ENCODE peak calls at places on chromosomes 16 and 17, in four cellular contexts. One of them, this sample, is unnamed.

GRCh38 chr17:65332375-65332774 is 195.2 kb downstream of the RGS9 start:
- DNase-seq in body of pancreas: no peak
- DNase-seq in cardiac fibroblast: peak; percentile 15
- DNase-seq in breast epithelium: no peak
- DNase-seq in this sample: no peak

GRCh38 chr17:73393962-73394361 is 82.2 kb upstream of the CDC42EP4 start:
- DNase-seq in breast epithelium: no peak
- DNase-seq in body of pancreas: no peak
- DNase-seq in cardiac fibroblast: no peak
- DNase-seq in this sample: no peak

GRCh38 chr16:73214825-73215481 is 167.0 kb upstream of the ZFHX3 start:
- DNase-seq in body of pancreas: no peak
- DNase-seq in cardiac fibroblast: peak; percentile 56
- DNase-seq in breast epithelium: no peak
- DNase-seq in this sample: no peak

GRCh38 chr16:14179116-14179515 is 108.0 kb downstream of the MRTFB start:
- DNase-seq in body of pancreas: no peak
- DNase-seq in cardiac fibroblast: no peak
- DNase-seq in breast epithelium: no peak
- DNase-seq in this sample: no peak

GRCh38 chr17:7029659-7030058 is 6.2 kb upstream of the SLC16A13 start:
- DNase-seq in breast epithelium: no peak
- DNase-seq in body of pancreas: no peak
- DNase-seq in cardiac fibroblast: no peak
- DNase-seq in this sample: no peak

GRCh38 chr17:4833941-4834501 is 881 bp downstream of the MINK1 start:
- DNase-seq in body of pancreas: peak; percentile 17
- DNase-seq in breast epithelium: no peak
- DNase-seq in cardiac fibroblast: peak; percentile 60
- DNase-seq in this sample: no peak

GRCh38 chr17:47872651-47873161 is 21.7 kb upstream of the SP6 start:
- DNase-seq in breast epithelium: peak; percentile 48
- DNase-seq in cardiac fibroblast: no peak
- DNase-seq in body of pancreas: no peak
- DNase-seq in this sample: no peak

GRCh38 chr16:72934661-72935403 is 113.1 kb downstream of the ZFHX3 start:
- DNase-seq in cardiac fibroblast: peak; percentile 72
- DNase-seq in body of pancreas: no peak
- DNase-seq in breast epithelium: no peak
- DNase-seq in this sample: no peak

GRCh38 chr17:74923538-74924249 is 379 bp upstream of the OTOP2 start:
- DNase-seq in breast epithelium: peak; percentile 25
- DNase-seq in body of pancreas: peak; percentile 75
- DNase-seq in cardiac fibroblast: peak; percentile 52
- DNase-seq in this sample: peak; percentile 85

GRCh38 chr17:74807376-74807775 is 31.2 kb upstream of the NAT9 start:
- DNase-seq in breast epithelium: no peak
- DNase-seq in body of pancreas: no peak
- DNase-seq in cardiac fibroblast: no peak
- DNase-seq in this sample: no peak

GRCh38 chr16:86823125-86823524 is 244.8 kb downstream of the FOXL1 start:
- DNase-seq in cardiac fibroblast: no peak
- DNase-seq in breast epithelium: no peak
- DNase-seq in body of pancreas: no peak
- DNase-seq in this sample: no peak

GRCh38 chr16:66603537-66604375 is 748 bp upstream of the CMTM3 start:
- DNase-seq in breast epithelium: peak; percentile 50
- DNase-seq in body of pancreas: no peak
- DNase-seq in cardiac fibroblast: peak; percentile 70
- DNase-seq in this sample: peak; percentile 88

GRCh38 chr16:12293017-12293618 is 316.6 kb downstream of the SNX29 start:
- DNase-seq in body of pancreas: no peak
- DNase-seq in breast epithelium: no peak
- DNase-seq in cardiac fibroblast: no peak
- DNase-seq in this sample: no peak

GRCh38 chr16:66028505-66029216 is 337.8 kb upstream of the CDH5 start:
- DNase-seq in cardiac fibroblast: peak; percentile 77
- DNase-seq in breast epithelium: no peak
- DNase-seq in body of pancreas: no peak
- DNase-seq in this sample: no peak

GRCh38 chr16:83779881-83780280 is 27.9 kb upstream of the HSBP1 start:
- DNase-seq in body of pancreas: no peak
- DNase-seq in cardiac fibroblast: peak; percentile 42
- DNase-seq in breast epithelium: no peak
- DNase-seq in this sample: no peak

GRCh38 chr16:12801511-12802042 is 2.1 kb downstream of the CPPED1 start:
- DNase-seq in body of pancreas: no peak
- DNase-seq in breast epithelium: peak; percentile 29
- DNase-seq in cardiac fibroblast: peak; percentile 93
- DNase-seq in this sample: no peak

GRCh38 chr16:69772560-69773254 is 10.6 kb downstream of the WWP2 start:
- DNase-seq in breast epithelium: no peak
- DNase-seq in body of pancreas: no peak
- DNase-seq in cardiac fibroblast: peak; percentile 39
- DNase-seq in this sample: no peak

GRCh38 chr17:54900457-54901229 is at the start of gene TOM1L1:
- DNase-seq in body of pancreas: peak; percentile 87
- DNase-seq in cardiac fibroblast: peak; percentile 63
- DNase-seq in breast epithelium: peak; percentile 67
- DNase-seq in this sample: peak; percentile 83

GRCh38 chr17:40612510-40613244 is 34.9 kb downstream of the SMARCE1 start:
- DNase-seq in cardiac fibroblast: no peak
- DNase-seq in breast epithelium: peak; percentile 45
- DNase-seq in body of pancreas: no peak
- DNase-seq in this sample: no peak

GRCh38 chr16:29862383-29862883 is 593 bp downstream of the CDIPT start:
- DNase-seq in body of pancreas: no peak
- DNase-seq in breast epithelium: no peak
- DNase-seq in cardiac fibroblast: no peak
- DNase-seq in this sample: no peak

GRCh38 chr17:79850571-79851460 is 11.6 kb upstream of the CBX4 start:
- DNase-seq in breast epithelium: no peak
- DNase-seq in body of pancreas: no peak
- DNase-seq in cardiac fibroblast: no peak
- DNase-seq in this sample: no peak

GRCh38 chr17:3843935-3844516 is 2.0 kb downstream of the NCBP3 start:
- DNase-seq in breast epithelium: no peak
- DNase-seq in body of pancreas: peak; percentile 62
- DNase-seq in cardiac fibroblast: peak; percentile 55
- DNase-seq in this sample: no peak

GRCh38 chr16:2520097-2520783 is at the start of gene AMDHD2:
- DNase-seq in cardiac fibroblast: peak; percentile 94
- DNase-seq in breast epithelium: peak; percentile 89
- DNase-seq in body of pancreas: peak; percentile 87
- DNase-seq in this sample: peak; percentile 93

GRCh38 chr17:61251939-61252865 is 147.4 kb upstream of the TBX2 start:
- DNase-seq in body of pancreas: peak; percentile 70
- DNase-seq in cardiac fibroblast: peak; percentile 100
- DNase-seq in breast epithelium: peak; percentile 67
- DNase-seq in this sample: no peak

GRCh38 chr17:78736526-78737079 is 45.5 kb downstream of the CYTH1 start:
- DNase-seq in breast epithelium: peak; percentile 90
- DNase-seq in body of pancreas: peak; percentile 90
- DNase-seq in cardiac fibroblast: no peak
- DNase-seq in this sample: no peak

GRCh38 chr17:79626156-79626890 is 15.5 kb upstream of the RBFOX3 start:
- DNase-seq in body of pancreas: peak; percentile 1
- DNase-seq in breast epithelium: no peak
- DNase-seq in cardiac fibroblast: no peak
- DNase-seq in this sample: peak; percentile 62

GRCh38 chr17:38404174-38404943 is 23.9 kb upstream of the ARHGAP23 start:
- DNase-seq in body of pancreas: no peak
- DNase-seq in cardiac fibroblast: no peak
- DNase-seq in breast epithelium: no peak
- DNase-seq in this sample: no peak

GRCh38 chr17:38401459-38401858 is 26.8 kb upstream of the ARHGAP23 start:
- DNase-seq in body of pancreas: no peak
- DNase-seq in breast epithelium: no peak
- DNase-seq in cardiac fibroblast: no peak
- DNase-seq in this sample: no peak

GRCh38 chr17:38403491-38403890 is 24.8 kb upstream of the ARHGAP23 start:
- DNase-seq in cardiac fibroblast: peak; percentile 65
- DNase-seq in body of pancreas: no peak
- DNase-seq in breast epithelium: no peak
- DNase-seq in this sample: no peak

GRCh38 chr17:38400286-38400685 is 28.0 kb upstream of the ARHGAP23 start:
- DNase-seq in body of pancreas: no peak
- DNase-seq in breast epithelium: no peak
- DNase-seq in cardiac fibroblast: no peak
- DNase-seq in this sample: no peak

GRCh38 chr17:38402897-38403296 is 25.4 kb upstream of the ARHGAP23 start:
- DNase-seq in body of pancreas: no peak
- DNase-seq in cardiac fibroblast: no peak
- DNase-seq in breast epithelium: no peak
- DNase-seq in this sample: no peak
- TF ChIP-seq CTCF in body of pancreas: no peak
- TF ChIP-seq CTCF in cardiac fibroblast: no peak
- TF ChIP-seq CTCF in breast epithelium: no peak
- TF ChIP-seq CTCF in this sample: no peak

GRCh38 chr16:80258407-80258806 is 282.4 kb upstream of the DYNLRB2 start:
- DNase-seq in cardiac fibroblast: no peak
- DNase-seq in breast epithelium: no peak
- DNase-seq in body of pancreas: no peak
- DNase-seq in this sample: no peak

GRCh38 chr16:80263181-80263823 is 277.5 kb upstream of the DYNLRB2 start:
- DNase-seq in body of pancreas: no peak
- DNase-seq in breast epithelium: no peak
- DNase-seq in cardiac fibroblast: no peak
- DNase-seq in this sample: no peak

GRCh38 chr16:80254970-80255369 is 285.8 kb upstream of the DYNLRB2 start:
- DNase-seq in body of pancreas: no peak
- DNase-seq in breast epithelium: no peak
- DNase-seq in cardiac fibroblast: no peak
- DNase-seq in this sample: no peak

GRCh38 chr16:80260906-80261311 is 279.9 kb upstream of the DYNLRB2 start:
- DNase-seq in body of pancreas: no peak
- DNase-seq in cardiac fibroblast: no peak
- DNase-seq in breast epithelium: no peak
- DNase-seq in this sample: no peak

GRCh38 chr16:80259289-80259805 is 281.4 kb upstream of the DYNLRB2 start:
- DNase-seq in body of pancreas: no peak
- DNase-seq in cardiac fibroblast: no peak
- DNase-seq in breast epithelium: no peak
- DNase-seq in this sample: no peak
- TF ChIP-seq CTCF in body of pancreas: no peak
- TF ChIP-seq CTCF in cardiac fibroblast: no peak
- TF ChIP-seq CTCF in breast epithelium: no peak
- TF ChIP-seq CTCF in this sample: no peak

GRCh38 chr16:71425746-71426068 is 16.1 kb downstream of the TLE7 start:
- DNase-seq in body of pancreas: no peak
- DNase-seq in breast epithelium: no peak
- DNase-seq in cardiac fibroblast: no peak
- DNase-seq in this sample: no peak
- TF ChIP-seq CTCF in body of pancreas: no peak
- TF ChIP-seq CTCF in breast epithelium: no peak
- TF ChIP-seq CTCF in cardiac fibroblast: no peak
- TF ChIP-seq CTCF in this sample: no peak

DNA sequence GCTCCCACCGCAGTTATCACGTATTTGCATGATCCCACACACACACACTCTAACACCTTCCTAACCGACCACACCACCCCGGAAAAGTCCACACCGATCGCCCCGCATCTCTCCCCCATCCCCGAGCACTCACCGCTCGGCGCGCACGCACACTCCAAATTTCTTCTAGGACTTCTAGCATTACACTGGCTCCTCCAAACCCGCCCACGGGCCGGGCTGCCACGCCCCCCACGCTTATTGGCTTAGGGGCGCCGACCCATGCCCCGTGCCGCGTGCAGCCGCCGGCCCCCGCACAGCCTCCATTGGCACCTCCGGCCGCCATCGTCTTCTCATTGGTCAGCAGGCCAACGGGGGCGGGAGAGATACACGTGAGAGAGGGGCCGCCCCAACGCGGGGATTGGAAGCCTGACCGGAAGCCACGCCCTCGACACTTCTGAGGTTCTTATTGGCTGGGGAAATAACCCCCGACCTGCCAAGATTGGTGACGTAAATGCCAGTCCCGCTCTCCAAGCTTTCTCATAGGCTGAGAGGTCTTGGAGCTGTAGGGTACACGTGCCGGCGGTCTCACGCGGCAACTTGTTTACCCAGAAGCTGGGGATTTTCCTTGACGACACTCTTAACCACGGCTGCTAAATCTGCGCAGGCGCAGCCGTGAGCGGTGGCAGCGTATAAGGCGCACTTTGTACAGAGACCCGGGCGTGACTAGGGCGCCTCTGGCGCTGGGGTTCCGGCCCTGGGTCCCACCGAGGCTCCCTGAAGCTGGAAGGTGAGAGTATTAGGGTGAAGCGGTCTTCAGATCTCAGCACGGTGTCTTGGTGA is 4.2 kb upstream of the PER1 start:
- DNase-seq in breast epithelium: peak; percentile 100
- DNase-seq in cardiac fibroblast: peak; percentile 100
- DNase-seq in body of pancreas: peak; percentile 100
- DNase-seq in this sample: peak; percentile 99
- TF ChIP-seq CTCF in breast epithelium: no peak
- TF ChIP-seq CTCF in cardiac fibroblast: no peak
- TF ChIP-seq CTCF in body of pancreas: no peak
- TF ChIP-seq CTCF in this sample: no peak

GRCh38 chr16:62545039-62545438 is 508.8 kb upstream of the CDH8 start:
- DNase-seq in breast epithelium: no peak
- DNase-seq in body of pancreas: no peak
- DNase-seq in cardiac fibroblast: no peak
- DNase-seq in this sample: no peak
- TF ChIP-seq CTCF in breast epithelium: no peak
- TF ChIP-seq CTCF in body of pancreas: no peak
- TF ChIP-seq CTCF in cardiac fibroblast: no peak
- TF ChIP-seq CTCF in this sample: no peak

This sample was measured in type B pancreatic cell.